ENCODE peak calls at places on chromosomes 2 and 18, in four cellular contexts. One of them, this sample, is unnamed.

GRCh38 chr18:74485860-74486849 is 10.0 kb upstream of the CNDP2 start:
- DNase-seq in stimulated activated CD8-positive, alpha-beta memory T cell treated with anti-CD3 and anti-CD28 coated beads, Interleukin-15, amount 100 ng/mL, for 24 hours: no peak
- DNase-seq in BE2C: no peak
- DNase-seq in fibroblast of lung: no peak
- DNase-seq in this sample: no peak

GRCh38 chr2:169507698-169508097 is 1.8 kb upstream of the KLHL41 start:
- DNase-seq in stimulated activated CD8-positive, alpha-beta memory T cell treated with anti-CD3 and anti-CD28 coated beads, Interleukin-15, amount 100 ng/mL, for 24 hours: no peak
- DNase-seq in BE2C: no peak
- DNase-seq in fibroblast of lung: peak
- DNase-seq in this sample: no peak

GRCh38 chr2:75657794-75658193 is 11.2 kb downstream of the MRPL19 start:
- DNase-seq in stimulated activated CD8-positive, alpha-beta memory T cell treated with anti-CD3 and anti-CD28 coated beads, Interleukin-15, amount 100 ng/mL, for 24 hours: no peak
- DNase-seq in BE2C: no peak
- DNase-seq in fibroblast of lung: no peak
- DNase-seq in this sample: no peak

GRCh38 chr2:42590176-42590575 is 21.7 kb downstream of the MTA3 start:
- DNase-seq in stimulated activated CD8-positive, alpha-beta memory T cell treated with anti-CD3 and anti-CD28 coated beads, Interleukin-15, amount 100 ng/mL, for 24 hours: no peak
- DNase-seq in BE2C: no peak
- DNase-seq in fibroblast of lung: no peak
- DNase-seq in this sample: no peak

GRCh38 chr2:18536100-18536499 is 24.4 kb downstream of the RDH14 start:
- DNase-seq in stimulated activated CD8-positive, alpha-beta memory T cell treated with anti-CD3 and anti-CD28 coated beads, Interleukin-15, amount 100 ng/mL, for 24 hours: no peak
- DNase-seq in BE2C: no peak
- DNase-seq in fibroblast of lung: peak
- DNase-seq in this sample: no peak

GRCh38 chr2:224968051-224968450 is 74.2 kb downstream of the DOCK10 start:
- DNase-seq in stimulated activated CD8-positive, alpha-beta memory T cell treated with anti-CD3 and anti-CD28 coated beads, Interleukin-15, amount 100 ng/mL, for 24 hours: no peak
- DNase-seq in BE2C: no peak
- DNase-seq in fibroblast of lung: no peak
- DNase-seq in this sample: no peak

GRCh38 chr2:71455741-71456569 is 2.6 kb downstream of the DYSF start:
- DNase-seq in stimulated activated CD8-positive, alpha-beta memory T cell treated with anti-CD3 and anti-CD28 coated beads, Interleukin-15, amount 100 ng/mL, for 24 hours: no peak
- DNase-seq in BE2C: no peak
- DNase-seq in fibroblast of lung: no peak
- DNase-seq in this sample: no peak

GRCh38 chr2:206639636-206640035 is 2.7 kb upstream of the FAM237A start:
- DNase-seq in stimulated activated CD8-positive, alpha-beta memory T cell treated with anti-CD3 and anti-CD28 coated beads, Interleukin-15, amount 100 ng/mL, for 24 hours: no peak
- DNase-seq in BE2C: no peak
- DNase-seq in fibroblast of lung: no peak
- DNase-seq in this sample: no peak

This sample was measured in GOT3.